ENCODE peak calls at places on chromosome 6, in six cellular contexts. One of them, this sample, is unnamed.

GRCh38 chr6:149289192-149289741 is 28.2 kb upstream of the TAB2 start:
- DNase-seq in COLO829: no peak
- DNase-seq in C1 segment of cervical spinal cord: no peak
- DNase-seq in CD4-positive, CD25-positive, alpha-beta regulatory T cell: no peak
- DNase-seq in GM10248: no peak
- DNase-seq in iPS-NIHi11: no peak
- DNase-seq in this sample: no peak

GRCh38 chr6:7585287-7585930 is 4.6 kb upstream of the SNRNP48 start:
- DNase-seq in COLO829: no peak
- DNase-seq in C1 segment of cervical spinal cord: no peak
- DNase-seq in CD4-positive, CD25-positive, alpha-beta regulatory T cell: no peak
- DNase-seq in GM10248: no peak
- DNase-seq in iPS-NIHi11: no peak
- DNase-seq in this sample: no peak

GRCh38 chr6:21598662-21599061 is 5.1 kb downstream of the SOX4 start:
- DNase-seq in COLO829: peak; percentile 21
- DNase-seq in C1 segment of cervical spinal cord: no peak
- DNase-seq in CD4-positive, CD25-positive, alpha-beta regulatory T cell: no peak
- DNase-seq in GM10248: no peak
- DNase-seq in iPS-NIHi11: no peak
- DNase-seq in this sample: no peak

GRCh38 chr6:17173071-17173470 is 71.2 kb downstream of the STMND1 start:
- DNase-seq in COLO829: no peak
- DNase-seq in C1 segment of cervical spinal cord: no peak
- DNase-seq in CD4-positive, CD25-positive, alpha-beta regulatory T cell: no peak
- DNase-seq in GM10248: no peak
- DNase-seq in iPS-NIHi11: no peak
- DNase-seq in this sample: no peak

GRCh38 chr6:134667106-134667505 is 282.8 kb downstream of the ALDH8A1 start:
- DNase-seq in COLO829: no peak
- DNase-seq in C1 segment of cervical spinal cord: no peak
- DNase-seq in CD4-positive, CD25-positive, alpha-beta regulatory T cell: no peak
- DNase-seq in GM10248: no peak
- DNase-seq in iPS-NIHi11: no peak
- DNase-seq in this sample: no peak

GRCh38 chr6:28807682-28808280 is 116.0 kb downstream of the TRIM27 start:
- DNase-seq in COLO829: peak; percentile 58
- DNase-seq in C1 segment of cervical spinal cord: no peak
- DNase-seq in CD4-positive, CD25-positive, alpha-beta regulatory T cell: peak; percentile 16
- DNase-seq in GM10248: no peak
- DNase-seq in iPS-NIHi11: peak; percentile 42
- DNase-seq in this sample: no peak

GRCh38 chr6:32689531-32690505 is 23.4 kb upstream of the HLA-DQB1 start:
- DNase-seq in COLO829: no peak
- DNase-seq in C1 segment of cervical spinal cord: no peak
- DNase-seq in CD4-positive, CD25-positive, alpha-beta regulatory T cell: peak; percentile 29
- DNase-seq in GM10248: peak; percentile 38
- DNase-seq in iPS-NIHi11: no peak
- DNase-seq in this sample: peak; percentile 75

GRCh38 chr6:42091718-42092023 is 41.3 kb downstream of the TAF8 start:
- DNase-seq in COLO829: no peak
- DNase-seq in C1 segment of cervical spinal cord: no peak
- DNase-seq in CD4-positive, CD25-positive, alpha-beta regulatory T cell: no peak
- DNase-seq in GM10248: no peak
- DNase-seq in iPS-NIHi11: peak; percentile 37
- DNase-seq in this sample: no peak

GRCh38 chr6:3109755-3110154 is 8.8 kb upstream of the BPHL start:
- DNase-seq in COLO829: no peak
- DNase-seq in C1 segment of cervical spinal cord: no peak
- DNase-seq in CD4-positive, CD25-positive, alpha-beta regulatory T cell: no peak
- DNase-seq in GM10248: no peak
- DNase-seq in iPS-NIHi11: no peak
- DNase-seq in this sample: no peak

GRCh38 chr6:49409951-49410542 is 53.0 kb downstream of the MMUT start:
- DNase-seq in COLO829: peak; percentile 68
- DNase-seq in C1 segment of cervical spinal cord: peak; percentile 9
- DNase-seq in CD4-positive, CD25-positive, alpha-beta regulatory T cell: peak; percentile 56
- DNase-seq in GM10248: peak; percentile 38
- DNase-seq in iPS-NIHi11: peak; percentile 57
- DNase-seq in this sample: peak; percentile 12

GRCh38 chr6:111692327-111693164 is 86.9 kb upstream of the TRAF3IP2 start:
- DNase-seq in COLO829: no peak
- DNase-seq in C1 segment of cervical spinal cord: peak; percentile 44
- DNase-seq in CD4-positive, CD25-positive, alpha-beta regulatory T cell: no peak
- DNase-seq in GM10248: no peak
- DNase-seq in iPS-NIHi11: no peak
- DNase-seq in this sample: no peak

GRCh38 chr6:128520436-128521301 is at the start of gene PTPRK:
- DNase-seq in COLO829: peak; percentile 48
- DNase-seq in C1 segment of cervical spinal cord: peak; percentile 85
- DNase-seq in CD4-positive, CD25-positive, alpha-beta regulatory T cell: peak; percentile 86
- DNase-seq in GM10248: peak; percentile 72
- DNase-seq in iPS-NIHi11: peak; percentile 88
- DNase-seq in this sample: peak; percentile 44

GRCh38 chr6:87333591-87334181 is 4.6 kb upstream of the GJB7 start:
- DNase-seq in COLO829: no peak
- DNase-seq in C1 segment of cervical spinal cord: no peak
- DNase-seq in CD4-positive, CD25-positive, alpha-beta regulatory T cell: peak; percentile 68
- DNase-seq in GM10248: no peak
- DNase-seq in iPS-NIHi11: no peak
- DNase-seq in this sample: no peak

GRCh38 chr6:5425797-5426196 is 164.5 kb downstream of the FARS2 start:
- DNase-seq in COLO829: no peak
- DNase-seq in C1 segment of cervical spinal cord: no peak
- DNase-seq in CD4-positive, CD25-positive, alpha-beta regulatory T cell: no peak
- DNase-seq in GM10248: no peak
- DNase-seq in iPS-NIHi11: no peak
- DNase-seq in this sample: no peak

GRCh38 chr6:33983109-33983475 is 162.8 kb downstream of the GRM4 start:
- DNase-seq in COLO829: peak; percentile 78
- DNase-seq in C1 segment of cervical spinal cord: peak; percentile 11
- DNase-seq in CD4-positive, CD25-positive, alpha-beta regulatory T cell: no peak
- DNase-seq in GM10248: no peak
- DNase-seq in iPS-NIHi11: peak; percentile 69
- DNase-seq in this sample: no peak

GRCh38 chr6:119620846-119621570 is 271.4 kb upstream of the MAN1A1 start:
- DNase-seq in COLO829: no peak
- DNase-seq in C1 segment of cervical spinal cord: no peak
- DNase-seq in CD4-positive, CD25-positive, alpha-beta regulatory T cell: no peak
- DNase-seq in GM10248: no peak
- DNase-seq in iPS-NIHi11: no peak
- DNase-seq in this sample: no peak

GRCh38 chr6:29845405-29846006 is 17.9 kb downstream of the HLA-G start:
- DNase-seq in COLO829: no peak
- DNase-seq in C1 segment of cervical spinal cord: no peak
- DNase-seq in CD4-positive, CD25-positive, alpha-beta regulatory T cell: peak; percentile 60
- DNase-seq in GM10248: no peak
- DNase-seq in iPS-NIHi11: no peak
- DNase-seq in this sample: no peak

GRCh38 chr6:77930382-77930781 is 277.5 kb downstream of the MEI4 start:
- DNase-seq in COLO829: no peak
- DNase-seq in C1 segment of cervical spinal cord: no peak
- DNase-seq in CD4-positive, CD25-positive, alpha-beta regulatory T cell: no peak
- DNase-seq in GM10248: no peak
- DNase-seq in iPS-NIHi11: no peak
- DNase-seq in this sample: no peak

GRCh38 chr6:170223718-170224693 is 66.9 kb downstream of the DLL1 start:
- DNase-seq in COLO829: no peak
- DNase-seq in C1 segment of cervical spinal cord: no peak
- DNase-seq in CD4-positive, CD25-positive, alpha-beta regulatory T cell: no peak
- DNase-seq in GM10248: no peak
- DNase-seq in iPS-NIHi11: no peak
- DNase-seq in this sample: no peak

GRCh38 chr6:152091851-152092341 is 284.4 kb downstream of the ESR1 start:
- DNase-seq in COLO829: no peak
- DNase-seq in C1 segment of cervical spinal cord: no peak
- DNase-seq in CD4-positive, CD25-positive, alpha-beta regulatory T cell: no peak
- DNase-seq in GM10248: no peak
- DNase-seq in iPS-NIHi11: no peak
- DNase-seq in this sample: no peak

GRCh38 chr6:114344216-114344970 is 1.6 kb upstream of the HS3ST5 start:
- DNase-seq in COLO829: no peak
- DNase-seq in C1 segment of cervical spinal cord: no peak
- DNase-seq in CD4-positive, CD25-positive, alpha-beta regulatory T cell: no peak
- DNase-seq in GM10248: no peak
- DNase-seq in iPS-NIHi11: no peak
- DNase-seq in this sample: no peak

GRCh38 chr6:347951-348859 is 43.3 kb upstream of the IRF4 start:
- DNase-seq in COLO829: no peak
- DNase-seq in C1 segment of cervical spinal cord: no peak
- DNase-seq in CD4-positive, CD25-positive, alpha-beta regulatory T cell: no peak
- DNase-seq in GM10248: no peak
- DNase-seq in iPS-NIHi11: no peak
- DNase-seq in this sample: no peak

This sample was measured in naive B cell.